ENCODE peak calls at places on chromosomes 16 and 17, in ten cellular contexts. U is left ventricle myocardium inferior; X is skeletal muscle cell; F is AG10803; M is naive thymus-derived CD4-positive, alpha-beta T cell; E is heart right ventricle; Z is AG04450; C is thoracic aorta; K is A549; N is esophagus squamous epithelium. V is an unnamed sample.

GRCh38 chr16:56753410-56753809 is 23.5 kb downstream of the NUP93 start:
- DNase-seq in U (no peak), X (no peak), F (peak), M (no peak), E (no peak), Z (no peak), C (no peak), K (no peak), N (no peak), V (no peak)

GRCh38 chr17:17877548-17878358 is 41.0 kb upstream of the SREBF1 start:
- DNase-seq in U (peak), X (peak), F (peak), M (no peak), E (peak), Z (peak), C (peak), K (no peak), N (peak), V (peak)

GRCh38 chr17:12485361-12485911 is 180.3 kb upstream of the MYOCD start:
- DNase-seq in U (no peak), X (no peak), F (no peak), M (no peak), E (no peak), Z (no peak), C (no peak), K (no peak), N (no peak), V (no peak)

GRCh38 chr17:21372256-21372954 is 3.8 kb upstream of the KCNJ12 start:
- DNase-seq in U (no peak), X (no peak), F (no peak), M (no peak), E (no peak), Z (no peak), C (no peak), K (no peak), N (no peak), V (no peak)

GRCh38 chr16:29779474-29779873 is 1.4 kb downstream of the ZG16 start:
- DNase-seq in U (no peak), X (no peak), F (no peak), M (no peak), E (no peak), Z (no peak), C (no peak), K (peak), N (no peak), V (no peak)

GRCh38 chr16:87317766-87318121 is 552 bp upstream of the C16orf95 start:
- DNase-seq in U (peak), X (peak), F (peak), M (no peak), E (peak), Z (peak), C (no peak), K (peak), N (no peak), V (no peak)

GRCh38 chr16:67750466-67750865 is 31.4 kb upstream of the GFOD2 start:
- DNase-seq in U (no peak), X (no peak), F (no peak), M (no peak), E (no peak), Z (no peak), C (no peak), K (no peak), N (no peak), V (no peak)

GRCh38 chr16:67199808-67200198 is 872 bp downstream of the ELMO3 start:
- DNase-seq in U (no peak), X (no peak), F (no peak), M (no peak), E (no peak), Z (no peak), C (no peak), K (no peak), N (no peak), V (no peak)

GRCh38 chr16:15477802-15478201 is 43.4 kb downstream of the BMERB1 start:
- DNase-seq in U (no peak), X (no peak), F (no peak), M (no peak), E (no peak), Z (no peak), C (no peak), K (no peak), N (no peak), V (no peak)

GRCh38 chr17:47839899-47840741 is 953 bp downstream of the SCRN2 start:
- DNase-seq in U (no peak), X (no peak), F (no peak), M (no peak), E (no peak), Z (no peak), C (no peak), K (no peak), N (no peak), V (no peak)

GRCh38 chr17:68694791-68695485 is 93.8 kb upstream of the FAM20A start:
- DNase-seq in U (no peak), X (peak), F (peak), M (no peak), E (no peak), Z (no peak), C (no peak), K (no peak), N (no peak), V (peak)

GRCh38 chr16:67248401-67249177 is at the start of gene SLC9A5:
- DNase-seq in U (peak), X (no peak), F (no peak), M (peak), E (peak), Z (no peak), C (no peak), K (no peak), N (no peak), V (no peak)

GRCh38 chr17:68381076-68381900 is 76.0 kb downstream of the WIPI1 start:
- DNase-seq in U (no peak), X (peak), F (peak), M (no peak), E (no peak), Z (peak), C (peak), K (peak), N (no peak), V (peak)

GRCh38 chr16:22232277-22233049 is 26.4 kb downstream of the EEF2K start:
- DNase-seq in U (no peak), X (no peak), F (no peak), M (peak), E (no peak), Z (no peak), C (no peak), K (peak), N (no peak), V (no peak)

GRCh38 chr16:66878067-66878466 is 2.2 kb upstream of the PDP2 start:
- DNase-seq in U (no peak), X (no peak), F (peak), M (peak), E (no peak), Z (no peak), C (no peak), K (no peak), N (no peak), V (no peak)

GRCh38 chr17:75776399-75777242 is 8.0 kb upstream of the UNK start:
- DNase-seq in U (no peak), X (no peak), F (peak), M (no peak), E (no peak), Z (no peak), C (no peak), K (no peak), N (no peak), V (no peak)

GRCh38 chr16:52191533-52192134 is 355.3 kb downstream of the TOX3 start:
- DNase-seq in U (peak), X (peak), F (peak), M (peak), E (peak), Z (peak), C (no peak), K (peak), N (no peak), V (peak)

GRCh38 chr17:5922476-5922875 is 147.7 kb upstream of the WSCD1 start:
- DNase-seq in U (no peak), X (no peak), F (no peak), M (no peak), E (no peak), Z (no peak), C (no peak), K (no peak), N (no peak), V (no peak)

GRCh38 chr17:4150106-4150505 is 7.1 kb downstream of the CYB5D2 start:
- DNase-seq in U (no peak), X (no peak), F (no peak), M (no peak), E (no peak), Z (no peak), C (no peak), K (no peak), N (no peak), V (no peak)

GRCh38 chr17:48131216-48131824 is 23.8 kb downstream of the SNX11 start:
- DNase-seq in U (no peak), X (no peak), F (peak), M (peak), E (no peak), Z (peak), C (peak), K (peak), N (no peak), V (no peak)

GRCh38 chr17:75105269-75106080 is 4.3 kb upstream of the ARMC7 start:
- DNase-seq in U (no peak), X (no peak), F (peak), M (no peak), E (no peak), Z (no peak), C (no peak), K (peak), N (no peak), V (no peak)

GRCh38 chr17:75587718-75588545 is at the start of gene MYO15B:
- DNase-seq in U (peak), X (no peak), F (no peak), M (peak), E (peak), Z (no peak), C (no peak), K (no peak), N (no peak), V (no peak)

GRCh38 chr17:42002792-42003301 is 14.4 kb downstream of the DNAJC7 start:
- DNase-seq in U (no peak), X (no peak), F (no peak), M (no peak), E (no peak), Z (no peak), C (no peak), K (peak), N (no peak), V (no peak)

GRCh38 chr16:66028505-66029216 is 337.8 kb upstream of the CDH5 start:
- DNase-seq in U (no peak), X (peak), F (peak), M (no peak), E (no peak), Z (peak), C (no peak), K (no peak), N (no peak), V (no peak)

GRCh38 chr17:66522591-66523272 is 220.3 kb downstream of the PRKCA start:
- DNase-seq in U (no peak), X (no peak), F (no peak), M (no peak), E (no peak), Z (no peak), C (no peak), K (no peak), N (no peak), V (no peak)

GRCh38 chr17:40362696-40363479 is 1.6 kb downstream of the GJD3 start:
- DNase-seq in U (peak), X (no peak), F (peak), M (peak), E (peak), Z (no peak), C (no peak), K (peak), N (no peak), V (no peak)

DNA sequence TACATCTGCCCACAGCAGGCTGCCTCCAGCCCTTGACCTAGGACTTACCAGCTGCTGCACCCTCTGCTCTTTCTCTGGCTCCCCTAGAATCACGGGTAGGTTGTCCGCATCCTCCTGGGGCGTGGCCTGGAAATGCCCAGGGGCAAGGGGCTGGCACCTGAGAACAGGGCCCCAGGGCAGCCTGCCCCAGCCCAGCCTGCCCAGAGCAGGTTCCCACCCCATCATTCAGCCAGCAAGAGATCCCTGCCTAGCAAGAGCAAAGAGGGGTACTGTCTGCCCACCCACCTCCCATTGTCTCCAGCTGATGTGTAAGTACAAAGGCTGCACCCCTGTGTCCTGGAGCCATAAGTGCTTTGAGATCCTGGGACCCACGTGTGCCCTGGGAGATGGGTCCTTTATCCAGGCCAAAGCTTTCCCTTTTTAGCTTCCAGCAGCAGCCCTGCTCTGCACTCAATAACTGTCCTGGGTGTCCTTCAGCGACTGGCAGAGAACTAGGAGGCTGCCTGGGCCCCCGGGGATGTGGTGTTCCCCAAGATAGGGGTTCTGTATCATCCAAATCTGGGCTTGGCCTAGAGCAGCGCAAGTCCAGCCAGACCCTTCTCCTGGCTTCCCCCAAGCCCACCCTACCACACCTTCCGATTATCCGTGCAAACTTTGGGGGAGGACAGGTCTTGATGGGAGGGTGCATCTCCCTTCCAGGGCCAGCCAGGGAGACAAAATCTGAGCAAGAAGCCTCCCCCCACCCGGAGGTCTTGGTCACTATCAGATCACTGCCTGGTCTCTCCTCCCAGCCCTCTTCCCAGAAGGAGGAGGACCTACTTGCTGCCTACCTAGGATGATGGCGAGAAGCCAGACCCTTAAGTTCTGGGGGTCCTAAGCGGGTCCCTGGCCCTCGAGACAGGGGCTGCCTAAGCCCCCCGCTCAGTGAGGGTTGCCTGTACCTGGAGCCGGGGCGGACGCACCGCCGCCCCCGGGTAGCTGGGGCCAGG is 4.9 kb downstream of the TSPOAP1 start:
- DNase-seq in U (no peak), X (no peak), F (no peak), M (no peak), E (no peak), Z (no peak), C (no peak), K (no peak), N (no peak), V (no peak)
- H3K4me3 ChIP-seq in U (peak), X (peak), F (peak), M (no peak), E (peak), Z (peak), C (peak), K (no peak), N (peak), V (peak)

DNA sequence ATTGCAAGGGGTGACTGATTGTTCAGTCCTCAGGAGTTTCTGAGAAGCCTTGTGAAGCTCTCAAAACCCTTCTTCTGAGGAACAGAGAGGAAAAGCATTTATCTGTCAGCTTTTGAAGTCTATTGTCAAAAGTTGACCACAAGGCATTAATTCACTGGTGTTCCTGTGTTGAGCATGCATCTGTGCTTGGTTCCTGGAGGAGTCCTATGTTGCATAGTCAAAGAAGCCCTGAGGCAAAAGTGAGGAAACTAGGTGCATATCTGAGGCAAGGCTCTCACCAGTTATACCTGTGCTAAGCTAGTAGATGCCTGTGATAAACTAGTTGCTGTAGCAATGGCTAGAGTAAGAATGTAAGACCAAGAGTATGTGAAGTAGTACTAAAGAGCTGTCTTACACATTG is 1.8 kb upstream of the HEATR6 start:
- DNase-seq in U (no peak), X (no peak), F (no peak), M (no peak), E (no peak), Z (no peak), C (no peak), K (no peak), N (no peak), V (no peak)
- H3K4me3 ChIP-seq in U (no peak), X (no peak), F (peak), M (no peak), E (no peak), Z (no peak), C (no peak), K (no peak), N (no peak), V (no peak)

DNA sequence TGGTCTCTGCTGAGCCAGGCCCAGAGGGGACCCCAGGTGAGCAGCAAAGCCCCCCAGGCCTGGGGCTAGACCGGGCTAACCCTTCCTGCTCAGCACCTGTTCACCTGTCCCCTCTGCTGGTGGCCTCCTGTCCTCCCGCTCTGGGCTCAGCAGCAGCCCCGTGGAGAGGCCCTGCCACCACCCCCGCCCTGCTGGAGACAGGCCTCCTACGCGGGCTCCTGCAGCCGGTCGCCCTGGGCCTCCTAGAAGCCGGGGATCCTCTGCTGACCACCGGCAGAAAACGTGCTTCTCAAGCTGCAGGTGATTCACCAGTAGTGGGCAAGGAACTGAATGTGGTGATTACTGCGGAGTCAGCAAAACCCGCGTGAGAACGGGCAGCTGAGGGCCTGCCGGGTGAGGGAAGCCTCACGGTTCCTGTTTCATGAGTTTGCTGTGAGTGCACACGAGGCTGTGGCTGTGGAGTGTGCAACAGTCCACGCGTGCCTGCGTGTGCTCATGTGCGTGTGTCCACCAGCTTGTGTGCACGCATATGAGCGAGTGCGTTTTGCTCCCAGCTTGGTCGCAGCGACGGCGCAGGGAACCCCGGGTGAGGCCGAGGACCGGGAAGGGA is 792 bp downstream of the SECTM1 start:
- DNase-seq in U (peak), X (no peak), F (peak), M (no peak), E (peak), Z (no peak), C (no peak), K (peak), N (no peak), V (no peak)
- H3K4me3 ChIP-seq in U (peak), X (peak), F (peak), M (peak), E (peak), Z (peak), C (peak), K (peak), N (peak), V (peak)

DNA sequence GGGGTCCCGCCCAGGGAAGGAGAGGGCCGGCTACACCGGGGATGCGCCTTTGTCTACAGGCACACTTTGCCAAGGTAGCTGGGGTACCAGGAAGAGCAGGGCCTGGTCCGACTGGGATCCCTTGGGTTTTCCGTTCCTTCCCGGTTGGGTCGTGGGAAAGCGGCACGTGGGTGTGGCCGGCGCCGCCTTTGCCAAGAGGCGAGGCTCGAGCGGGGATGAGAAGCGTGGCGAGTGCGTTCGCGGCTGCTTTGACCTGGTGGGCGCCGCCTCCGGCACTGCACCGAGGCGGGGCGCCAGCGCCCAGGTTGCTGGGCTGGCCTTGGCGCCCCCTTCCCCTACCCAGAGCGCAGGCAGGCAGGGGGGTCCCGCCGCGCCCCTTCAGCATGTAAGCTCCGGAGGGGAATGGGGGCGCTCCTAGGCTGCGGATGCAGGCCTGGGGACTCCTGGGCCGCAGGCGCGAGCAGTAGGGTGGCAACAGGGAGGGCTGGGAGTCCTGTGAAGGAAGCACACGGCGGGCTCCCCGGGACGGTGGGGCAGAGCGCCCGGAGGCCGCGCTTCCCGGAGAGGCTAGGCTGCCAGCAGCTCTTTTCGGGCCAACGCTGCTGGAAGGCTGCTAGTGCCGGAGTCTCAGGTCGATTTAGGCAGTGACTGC is 2.0 kb downstream of the HAS3 start:
- DNase-seq in U (peak), X (no peak), F (peak), M (no peak), E (peak), Z (no peak), C (no peak), K (peak), N (no peak), V (no peak)
- H3K4me3 ChIP-seq in U (peak), X (peak), F (peak), M (no peak), E (peak), Z (peak), C (peak), K (peak), N (peak), V (no peak)

DNA sequence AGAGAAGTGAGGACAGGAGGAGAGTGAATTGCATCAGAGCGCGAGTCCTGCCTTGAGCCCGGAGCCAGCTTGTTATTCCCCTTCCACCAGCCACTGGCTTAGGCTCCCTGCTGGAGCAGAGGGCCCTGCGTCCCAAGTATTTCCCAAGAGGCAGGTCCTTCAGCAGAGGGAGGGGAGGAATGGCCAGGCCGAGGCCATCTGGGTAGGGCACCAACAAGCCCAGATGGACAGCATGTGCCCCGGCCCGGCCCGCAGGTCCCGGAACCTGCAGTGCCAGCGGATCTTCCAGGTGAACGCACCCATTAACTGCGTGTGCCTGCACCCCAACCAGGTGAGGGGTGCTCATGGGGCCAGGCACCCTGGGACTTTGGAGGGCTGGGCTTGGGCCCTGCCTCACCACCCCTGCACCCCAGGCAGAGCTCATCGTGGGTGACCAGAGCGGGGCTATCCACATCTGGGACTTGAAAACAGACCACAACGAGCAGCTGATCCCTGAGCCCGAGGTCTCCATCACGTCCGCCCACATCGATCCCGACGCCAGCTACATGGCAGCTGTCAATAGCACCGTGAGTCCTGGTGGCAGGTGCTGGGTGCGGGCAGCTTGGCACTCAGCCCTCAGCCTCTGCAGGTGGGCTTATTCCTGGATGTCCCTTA is 1.7 kb downstream of the MLST8 start:
- DNase-seq in U (no peak), X (no peak), F (no peak), M (no peak), E (no peak), Z (no peak), C (no peak), K (no peak), N (no peak), V (no peak)
- H3K4me3 ChIP-seq in U (peak), X (no peak), F (no peak), M (no peak), E (no peak), Z (no peak), C (no peak), K (peak), N (no peak), V (peak)